ENCODE peak calls at places on chromosomes 13 and 19, in six cellular contexts. E is CD4-positive, alpha-beta T cell; P is astrocyte of the spinal cord; S is GM06990; F is AG04449; I is cardiac fibroblast. A is an unnamed sample.

GRCh38 chr19:44615529-44616247 is 2.3 kb downstream of the IGSF23 start:
- DNase-seq in E (no peak), P (no peak), S (no peak), F (no peak), I (no peak), A (no peak)

GRCh38 chr19:49953376-49953775 is 7.6 kb downstream of the SIGLEC11 start:
- DNase-seq in E (no peak), P (no peak), S (no peak), F (no peak), I (no peak), A (no peak)

GRCh38 chr19:49691243-49692101 is 556 bp downstream of the CPT1C start:
- DNase-seq in E (no peak), P (peak), S (no peak), F (no peak), I (peak), A (no peak)

GRCh38 chr19:41304706-41305483 is 5.1 kb upstream of the CCDC97 start:
- DNase-seq in E (no peak), P (no peak), S (no peak), F (no peak), I (no peak), A (no peak)

GRCh38 chr19:45439569-45440258 is 16.0 kb upstream of the ERCC1 start:
- DNase-seq in E (peak), P (peak), S (peak), F (no peak), I (peak), A (peak)

GRCh38 chr13:46126074-46126473 is 21.2 kb upstream of the CPB2 start:
- DNase-seq in E (no peak), P (no peak), S (no peak), F (no peak), I (no peak), A (no peak)

GRCh38 chr13:102316732-102317131 is 85.1 kb downstream of the FGF14 start:
- DNase-seq in E (no peak), P (no peak), S (no peak), F (no peak), I (no peak), A (no peak)

GRCh38 chr19:572891-573825 is 762 bp downstream of the BSG start:
- DNase-seq in E (no peak), P (peak), S (peak), F (no peak), I (peak), A (no peak)

GRCh38 chr13:26095338-26095737 is 43.5 kb upstream of the SHISA2 start:
- DNase-seq in E (no peak), P (no peak), S (no peak), F (no peak), I (no peak), A (no peak)

GRCh38 chr13:37753776-37754175 is 115.8 kb downstream of the TRPC4 start:
- DNase-seq in E (no peak), P (no peak), S (no peak), F (no peak), I (no peak), A (no peak)

GRCh38 chr19:1170938-1171754 is 2.9 kb downstream of the SBNO2 start:
- DNase-seq in E (no peak), P (no peak), S (no peak), F (no peak), I (no peak), A (no peak)

GRCh38 chr13:31236211-31236786 is 36.5 kb downstream of the B3GLCT start:
- DNase-seq in E (no peak), P (peak), S (no peak), F (peak), I (peak), A (no peak)

GRCh38 chr19:19406878-19407639 is 1.6 kb downstream of the GATAD2A start:
- DNase-seq in E (peak), P (peak), S (no peak), F (no peak), I (peak), A (no peak)

GRCh38 chr13:51935326-51936171 is 73.8 kb downstream of the CCDC70 start:
- DNase-seq in E (no peak), P (no peak), S (no peak), F (no peak), I (peak), A (no peak)

GRCh38 chr13:34416833-34417425 is 525.1 kb upstream of the NBEA start:
- DNase-seq in E (no peak), P (peak), S (no peak), F (no peak), I (peak), A (no peak)

GRCh38 chr13:40095695-40096356 is 440.4 kb downstream of the COG6 start:
- DNase-seq in E (no peak), P (no peak), S (no peak), F (no peak), I (no peak), A (no peak)

GRCh38 chr19:54851353-54851752 is 1.1 kb downstream of the KIR3DL2 start:
- DNase-seq in E (no peak), P (no peak), S (no peak), F (no peak), I (no peak), A (no peak)

GRCh38 chr19:2148482-2149135 is 2.8 kb downstream of the AP3D1 start:
- DNase-seq in E (no peak), P (no peak), S (no peak), F (no peak), I (no peak), A (no peak)

GRCh38 chr19:2600914-2601870 is 101.3 kb downstream of the GNG7 start:
- DNase-seq in E (no peak), P (no peak), S (no peak), F (no peak), I (no peak), A (no peak)

GRCh38 chr13:50576156-50576555 is 267.3 kb downstream of the DLEU7 start:
- DNase-seq in E (no peak), P (no peak), S (no peak), F (no peak), I (no peak), A (no peak)

GRCh38 chr19:12721656-12722565 is 1.8 kb downstream of the TNPO2 start:
- DNase-seq in E (peak), P (peak), S (peak), F (peak), I (peak), A (no peak)

GRCh38 chr13:95552539-95553270 is at the start of gene CLDN10:
- DNase-seq in E (no peak), P (no peak), S (no peak), F (no peak), I (no peak), A (peak)

GRCh38 chr19:19956431-19957075 is 55.8 kb downstream of the ZNF93 start:
- DNase-seq in E (no peak), P (no peak), S (no peak), F (no peak), I (no peak), A (no peak)

GRCh38 chr19:2288010-2288742 is 6.2 kb upstream of the PEAK3 start:
- DNase-seq in E (no peak), P (no peak), S (no peak), F (no peak), I (no peak), A (no peak)

GRCh38 chr19:55189424-55189823 is 9.3 kb upstream of the SYT5 start:
- DNase-seq in E (no peak), P (peak), S (no peak), F (peak), I (peak), A (no peak)

GRCh38 chr13:112012004-112012704 is 54.8 kb upstream of the SOX1 start:
- DNase-seq in E (no peak), P (no peak), S (no peak), F (no peak), I (no peak), A (no peak)

GRCh38 chr13:113495494-113496251 is 5.2 kb upstream of the DCUN1D2 start:
- DNase-seq in E (no peak), P (peak), S (no peak), F (no peak), I (peak), A (no peak)

GRCh38 chr13:107476068-107476467 is 739.3 kb downstream of the LIG4 start:
- DNase-seq in E (no peak), P (no peak), S (no peak), F (no peak), I (no peak), A (no peak)

GRCh38 chr19:41303941-41304340 is 6.0 kb upstream of the CCDC97 start:
- DNase-seq in E (no peak), P (no peak), S (no peak), F (no peak), I (no peak), A (no peak)

GRCh38 chr19:6616011-6616410 is 25.1 kb upstream of the CD70 start:
- DNase-seq in E (no peak), P (peak), S (peak), F (no peak), I (peak), A (no peak)

GRCh38 chr13:60090579-60090978 is 73.1 kb downstream of the DIAPH3 start:
- DNase-seq in E (no peak), P (peak), S (no peak), F (no peak), I (peak), A (no peak)

GRCh38 chr13:34207334-34207733 is 389.4 kb downstream of the RFC3 start:
- DNase-seq in E (no peak), P (peak), S (no peak), F (peak), I (peak), A (no peak)

GRCh38 chr19:46659151-46660007 is 1.6 kb downstream of the DACT3 start:
- DNase-seq in E (no peak), P (no peak), S (no peak), F (no peak), I (no peak), A (peak)

GRCh38 chr19:56253737-56254136 is 18.8 kb upstream of the EDDM13 start:
- DNase-seq in E (no peak), P (peak), S (peak), F (peak), I (peak), A (no peak)

GRCh38 chr13:21637296-21637695 is 33.3 kb upstream of the MICU2 start:
- DNase-seq in E (peak), P (peak), S (no peak), F (no peak), I (peak), A (peak)

GRCh38 chr13:21641629-21642028 is 29.2 kb upstream of the FGF9 start:
- DNase-seq in E (no peak), P (no peak), S (no peak), F (no peak), I (no peak), A (no peak)

GRCh38 chr13:21639604-21640003 is 31.3 kb upstream of the FGF9 start:
- DNase-seq in E (no peak), P (no peak), S (no peak), F (no peak), I (no peak), A (no peak)

DNA sequence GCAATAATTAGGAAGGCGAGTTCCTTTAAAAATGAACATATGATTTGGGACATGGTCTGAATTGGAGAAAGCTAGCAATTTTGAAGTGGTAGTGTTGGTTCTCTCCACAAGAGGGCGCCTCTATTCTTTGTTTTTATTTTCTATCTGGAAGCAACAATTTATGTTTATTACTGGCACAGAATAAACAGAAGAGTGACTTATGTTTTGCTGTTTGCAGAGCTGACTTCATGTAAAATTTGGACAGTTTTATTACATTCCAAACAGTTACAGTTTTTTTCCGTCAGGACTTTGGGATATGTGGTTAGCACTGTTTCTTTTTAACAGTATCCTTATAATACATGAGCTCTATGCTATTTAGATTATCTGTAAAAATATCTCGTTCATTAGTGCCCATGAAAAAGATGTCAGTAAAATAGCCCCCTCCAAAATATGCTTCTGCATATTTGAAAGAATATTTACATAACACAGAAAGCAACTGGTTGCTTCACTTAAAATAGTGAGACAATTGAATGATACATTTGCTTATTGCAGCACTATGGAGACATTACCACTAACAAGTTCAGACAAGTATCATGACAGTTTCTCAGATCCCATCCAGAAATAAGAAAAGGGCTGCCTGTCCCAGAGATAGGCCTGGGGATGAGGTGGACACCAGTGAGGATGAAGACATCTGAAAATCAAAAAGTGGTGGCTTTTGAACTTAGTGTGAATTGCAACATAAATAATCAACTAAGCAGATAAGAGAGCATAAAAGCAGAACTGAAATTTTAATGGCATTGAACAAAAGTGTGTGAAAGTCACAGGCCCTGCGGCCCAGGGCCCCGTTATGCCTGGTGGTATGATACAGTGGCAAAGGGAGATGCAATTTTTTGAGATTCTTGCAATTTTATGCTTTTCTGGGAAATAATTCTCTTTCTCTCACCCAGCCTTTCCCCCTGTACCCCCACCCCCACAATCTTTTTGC is 32.3 kb upstream of the FGF9 start:
- DNase-seq in E (peak), P (peak), S (no peak), F (no peak), I (peak), A (no peak)
- TF ChIP-seq CTCF in E (peak), P (peak), S (peak), F (peak), I (peak), A (peak)

GRCh38 chr13:90568165-90568564 is 779.3 kb upstream of the MIR17HG start:
- DNase-seq in E (no peak), P (no peak), S (no peak), F (no peak), I (no peak), A (no peak)
- TF ChIP-seq CTCF in E (no peak), P (no peak), S (no peak), F (no peak), I (no peak), A (no peak)

GRCh38 chr13:49164712-49165111 is 55.4 kb upstream of the MLNR start:
- DNase-seq in E (no peak), P (no peak), S (no peak), F (no peak), I (no peak), A (no peak)
- TF ChIP-seq CTCF in E (no peak), P (no peak), S (no peak), F (no peak), I (no peak), A (no peak)

GRCh38 chr13:73215807-73216206 is 157.0 kb downstream of the KLF5 start:
- DNase-seq in E (no peak), P (peak), S (no peak), F (peak), I (peak), A (no peak)
- TF ChIP-seq CTCF in E (no peak), P (no peak), S (no peak), F (no peak), I (no peak), A (no peak)

GRCh38 chr19:47794526-47794925 is 9.8 kb downstream of the TPRX1 start:
- DNase-seq in E (no peak), P (no peak), S (no peak), F (no peak), I (no peak), A (no peak)
- TF ChIP-seq CTCF in E (no peak), P (no peak), S (peak), F (no peak), I (no peak), A (no peak)

GRCh38 chr19:15437355-15438123 is 12.2 kb downstream of the WIZ start:
- DNase-seq in E (no peak), P (no peak), S (no peak), F (no peak), I (no peak), A (no peak)
- TF ChIP-seq CTCF in E (no peak), P (peak), S (no peak), F (peak), I (no peak), A (no peak)

GRCh38 chr19:52590728-52591127 is 20.6 kb downstream of the ZNF701 start:
- DNase-seq in E (no peak), P (no peak), S (no peak), F (no peak), I (no peak), A (no peak)

DNA sequence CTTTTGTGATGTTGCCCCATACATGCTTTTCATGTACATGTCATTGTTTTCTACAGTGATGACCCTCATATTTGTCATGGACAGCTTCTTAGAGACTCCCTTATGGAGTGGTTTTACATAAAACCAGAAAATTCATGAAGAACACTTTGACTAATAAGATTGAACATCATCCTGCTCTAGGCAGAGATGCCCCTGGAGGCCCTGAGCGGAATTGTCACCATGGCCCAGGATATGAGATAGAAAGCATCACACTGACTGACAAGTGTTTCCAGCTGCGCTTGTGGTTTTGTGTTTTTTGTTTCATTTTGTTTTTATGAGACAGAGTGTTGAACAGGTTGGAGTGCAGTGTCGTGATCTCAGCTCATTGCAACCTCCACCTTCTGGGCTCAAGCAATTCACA is 22.2 kb downstream of the ZNF701 start:
- DNase-seq in E (no peak), P (no peak), S (no peak), F (no peak), I (no peak), A (no peak)
- TF ChIP-seq CTCF in E (no peak), P (no peak), S (no peak), F (no peak), I (no peak), A (no peak)

GRCh38 chr13:27354379-27354778 is 70.0 kb upstream of the GTF3A start:
- DNase-seq in E (no peak), P (peak), S (no peak), F (no peak), I (peak), A (no peak)
- TF ChIP-seq CTCF in E (no peak), P (peak), S (no peak), F (peak), I (no peak), A (no peak)

DNA sequence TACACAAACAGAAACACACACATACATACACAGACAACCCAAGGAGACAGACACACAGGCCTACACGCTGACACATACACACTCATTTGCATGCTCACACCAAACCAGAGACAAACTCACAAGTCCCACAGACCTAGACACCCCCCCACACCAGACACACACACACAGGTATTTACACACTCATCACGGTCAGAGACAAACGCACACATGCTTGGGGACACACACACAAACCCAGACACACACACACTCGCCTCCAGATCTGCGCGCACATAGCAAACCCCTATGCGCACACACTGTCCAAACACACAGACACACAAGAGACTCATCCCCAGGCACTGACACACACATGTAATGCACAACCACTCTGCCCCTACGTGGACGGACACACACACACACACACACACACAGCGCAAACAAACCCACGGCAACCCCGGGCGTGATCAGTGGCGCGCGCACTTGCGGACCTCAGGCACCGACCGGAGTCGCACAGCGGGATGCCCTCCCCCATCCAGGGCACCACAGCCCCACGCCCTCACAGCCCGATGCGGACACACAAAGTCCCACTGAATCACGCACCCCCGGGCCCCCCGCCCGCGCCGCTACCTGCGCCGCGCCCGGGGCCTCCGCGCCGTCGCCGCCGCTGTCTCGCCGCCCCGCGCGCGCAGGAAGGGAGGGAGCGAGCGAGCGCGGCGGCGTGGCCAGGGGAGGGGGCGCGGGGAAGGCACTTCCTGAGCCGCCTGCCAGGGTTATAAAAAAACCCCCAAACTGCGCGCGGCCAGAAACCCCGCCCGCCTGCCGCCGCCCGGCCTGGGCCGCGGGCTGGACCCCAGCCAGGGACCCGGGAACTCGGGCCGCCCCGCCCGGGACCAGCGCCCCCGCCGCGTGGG is at the start of gene ADAMTS10:
- DNase-seq in E (peak), P (peak), S (no peak), F (no peak), I (peak), A (no peak)
- TF ChIP-seq CTCF in E (no peak), P (no peak), S (no peak), F (no peak), I (no peak), A (no peak)

A was measured in CD14-positive monocyte.